ENCODE peak calls at places on chromosomes 4 and X, in nine cellular contexts. G is AG04449; I is NCI-H1417; J is left cardiac atrium; R is lower leg skin; O is activated CD8-positive, alpha-beta T cell treated with anti-CD3 and anti-CD28 coated beads, Interleukin-2, amount 10 ng/mL, durations not matched to agents 7 days and 5 days; C is GM23248; F is vagina; D is uterus. H is an unnamed sample.

GRCh38 chr4:79439489-79439888 is 31.5 kb upstream of the GK2 start:
- DNase-seq in F (no peak), C (no peak), O (no peak), I (no peak), D (no peak), J (no peak), G (no peak), R (no peak), H (no peak)

GRCh38 chrX:5341902-5342301 is 886.8 kb downstream of the NLGN4X start:
- DNase-seq in R (no peak), I (no peak), G (no peak), J (no peak), F (no peak), C (no peak), O (no peak), D (no peak), H (no peak)

GRCh38 chr4:132001542-132001941 is 1147.6 kb upstream of the PCDH10 start:
- DNase-seq in G (peak), I (no peak), F (no peak), C (peak), R (no peak), D (no peak), J (no peak), O (no peak), H (no peak)

GRCh38 chr4:3689006-3689405 is 77.2 kb upstream of the ADRA2C start:
- DNase-seq in G (no peak), R (no peak), F (no peak), D (no peak), O (no peak), J (no peak), I (no peak), C (no peak), H (no peak)

GRCh38 chrX:65509400-65509799 is 25.2 kb downstream of the LAS1L start:
- DNase-seq in J (no peak), I (no peak), O (no peak), F (no peak), D (no peak), C (no peak), G (no peak), R (no peak), H (no peak)

GRCh38 chrX:47209508-47210238 is 8.8 kb upstream of the CDK16 start:
- DNase-seq in C (no peak), G (no peak), J (peak), D (no peak), O (no peak), F (no peak), R (no peak), I (no peak), H (peak)

GRCh38 chrX:13153796-13154195 is 109.4 kb upstream of the FAM9C start:
- DNase-seq in D (no peak), J (no peak), F (no peak), G (no peak), I (no peak), R (no peak), C (peak), O (no peak), H (no peak)

GRCh38 chr4:58515206-58515605 is 1405.0 kb upstream of the IGFBP7 start:
- DNase-seq in O (no peak), C (no peak), R (no peak), F (no peak), J (no peak), D (no peak), I (no peak), G (no peak), H (no peak)

GRCh38 chr4:114132830-114133229 is 153.4 kb upstream of the ARSJ start:
- DNase-seq in G (no peak), F (no peak), J (no peak), D (no peak), I (no peak), R (no peak), O (no peak), C (peak), H (no peak)

GRCh38 chr4:87851332-87851731 is 18.6 kb downstream of the MEPE start:
- DNase-seq in R (no peak), C (no peak), I (no peak), D (no peak), G (no peak), O (no peak), J (no peak), F (no peak), H (peak)

GRCh38 chr4:99710020-99710419 is 52.4 kb upstream of the C4orf54 start:
- DNase-seq in I (no peak), C (peak), F (no peak), R (no peak), O (no peak), G (no peak), D (no peak), J (no peak), H (no peak)

GRCh38 chr4:103778221-103778620 is 58.4 kb upstream of the TACR3 start:
- DNase-seq in I (no peak), O (no peak), G (no peak), C (no peak), J (no peak), D (no peak), R (no peak), F (no peak), H (no peak)

GRCh38 chrX:107683124-107683895 is 55.0 kb downstream of the PRPS1 start:
- DNase-seq in J (no peak), G (no peak), C (peak), I (no peak), D (peak), O (no peak), R (peak), F (no peak), H (no peak)